ENCODE peak calls at places on chromosomes 6 and 20, in eight cellular contexts. Q, N, J, C, D, Z, O and F are unnamed samples.

GRCh38 chr6:37242429-37243052 is 15.0 kb upstream of the TBC1D22B start:
- DNase-seq in C (no peak), J (peak; percentile 82), Q (peak; percentile 77), O (no peak), N (peak; percentile 97), Z (no peak), D (no peak), F (peak; percentile 82)

GRCh38 chr6:160300076-160300695 is 41.6 kb upstream of the SLC22A2 start:
- DNase-seq in D (peak; percentile 34), Z (no peak), Q (peak; percentile 9), O (no peak), N (no peak), C (no peak), J (peak; percentile 28), F (no peak)

GRCh38 chr20:4925842-4926530 is 75.3 kb downstream of the SLC23A2 start:
- DNase-seq in C (no peak), Q (no peak), N (peak; percentile 96), J (no peak), Z (no peak), D (no peak), O (no peak), F (no peak)

GRCh38 chr6:151548201-151548600 is 54.4 kb downstream of the CCDC170 start:
- DNase-seq in Z (no peak), J (no peak), Q (no peak), O (no peak), D (no peak), N (no peak), C (no peak), F (no peak)

GRCh38 chr6:116877743-116878142 is 701 bp downstream of the RFX6 start:
- DNase-seq in C (no peak), Z (peak; percentile 6), O (no peak), Q (no peak), J (no peak), N (no peak), D (peak; percentile 43), F (no peak)

GRCh38 chr6:35737413-35738211 is 780 bp downstream of the ARMC12 start:
- DNase-seq in O (no peak), N (peak; percentile 77), J (peak; percentile 87), Z (peak; percentile 79), D (peak; percentile 36), C (no peak), Q (peak; percentile 72), F (peak; percentile 65)

GRCh38 chr20:10411673-10412072 is 22.3 kb downstream of the MKKS start:
- DNase-seq in Q (no peak), D (no peak), Z (no peak), C (no peak), J (no peak), N (no peak), O (no peak), F (no peak)

GRCh38 chr6:10300071-10300470 is 114.8 kb downstream of the TFAP2A start:
- DNase-seq in D (no peak), N (no peak), C (no peak), O (no peak), Z (no peak), Q (no peak), J (no peak), F (peak; percentile 12)

GRCh38 chr20:14878676-14879019 is 541.2 kb upstream of the FLRT3 start:
- DNase-seq in Z (no peak), D (no peak), C (no peak), Q (no peak), J (no peak), N (no peak), O (no peak), F (no peak)

GRCh38 chr6:169959129-169960002 is 207.9 kb downstream of the ERMARD start:
- DNase-seq in D (peak; percentile 32), Z (peak; percentile 32), J (no peak), N (peak; percentile 26), C (no peak), Q (no peak), O (no peak), F (no peak)

GRCh38 chr20:44908987-44909871 is 631 bp upstream of the PABPC1L start:
- DNase-seq in O (no peak), D (no peak), N (no peak), J (no peak), Q (no peak), C (no peak), Z (no peak), F (no peak)

GRCh38 chr6:15441215-15441868 is 195.5 kb downstream of the JARID2 start:
- DNase-seq in N (peak; percentile 63), Q (peak; percentile 50), D (peak; percentile 78), Z (peak; percentile 70), O (no peak), J (peak; percentile 65), C (no peak), F (peak; percentile 19)

GRCh38 chr6:28948782-28949486 is 25.1 kb upstream of the TRIM27 start:
- DNase-seq in N (no peak), J (peak; percentile 66), Z (no peak), O (no peak), Q (no peak), C (no peak), D (no peak), F (no peak)

GRCh38 chr6:43399932-43400487 is 27.3 kb upstream of the ABCC10 start:
- DNase-seq in Q (no peak), C (no peak), O (no peak), N (no peak), D (no peak), Z (no peak), J (no peak), F (no peak)

GRCh38 chr20:51631011-51631950 is 88.8 kb upstream of the NFATC2 start:
- DNase-seq in N (peak; percentile 100), Z (peak; percentile 44), J (peak; percentile 28), Q (no peak), O (no peak), C (no peak), D (no peak), F (peak; percentile 91)

DNA sequence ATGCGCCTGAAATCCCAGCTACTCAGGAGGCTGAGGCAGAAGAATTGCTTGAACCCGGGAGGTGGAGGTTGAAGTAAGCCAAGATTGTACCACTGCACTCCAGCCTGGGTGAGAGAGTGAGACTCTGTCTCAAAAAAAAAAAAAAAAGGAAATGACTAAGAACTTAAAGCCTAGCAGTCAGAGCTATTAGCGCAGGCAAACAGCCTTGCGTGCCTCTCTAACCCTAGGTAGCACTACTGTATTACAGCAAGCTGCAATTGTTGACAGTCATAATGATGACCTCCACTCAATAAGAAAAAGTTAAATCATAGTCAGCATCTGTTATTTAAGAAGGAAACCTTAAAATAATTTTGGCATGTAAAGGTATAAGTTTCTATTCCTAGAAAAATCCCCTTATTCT is 14.4 kb downstream of the GSS start:
- DNase-seq in N (peak; percentile 53), Z (no peak), D (no peak), C (no peak), Q (no peak), O (no peak), J (no peak), F (no peak)
- H3K4me2 ChIP-seq in N (peak overlapping the region; percentile 4), Z (no peak overlapping the region), D (no peak overlapping the region), C (no peak overlapping the region), Q (no peak overlapping the region), O (no peak overlapping the region), J (no peak overlapping the region), F (no peak overlapping the region)

DNA sequence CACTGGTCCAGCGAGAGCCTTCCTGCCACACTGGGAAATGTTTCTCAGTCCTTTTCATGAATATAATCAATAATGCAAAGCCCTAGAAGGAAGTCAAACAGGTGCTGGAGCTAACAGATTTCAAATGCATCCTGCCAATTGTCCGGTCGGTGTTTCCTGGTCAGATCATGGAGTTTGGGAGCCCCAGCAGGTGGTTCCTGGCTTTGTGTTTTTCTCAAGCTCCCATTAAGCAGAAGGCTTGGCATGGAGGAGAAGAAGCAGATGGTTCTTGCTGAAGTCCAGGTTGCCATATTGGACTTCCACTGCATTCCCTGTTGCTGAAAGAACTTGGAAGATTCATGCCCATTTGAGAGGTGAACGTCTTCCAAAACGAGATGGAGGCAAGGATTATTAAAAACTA is 68.6 kb downstream of the GFOD1 start:
- DNase-seq in O (no peak), C (no peak), N (peak; percentile 90), J (no peak), Z (no peak), Q (no peak), D (no peak), F (no peak)
- H3K4me1 ChIP-seq in O (peaks cover 13% of the 10 kb centered on the region), C (peaks cover 13% of the 10 kb centered on the region), N (peaks cover 44% of the 10 kb centered on the region), J (peaks cover 44% of the 10 kb centered on the region), Z (peaks cover 29% of the 10 kb centered on the region), Q (no peaks in the 10 kb centered on the region), D (peaks cover 26% of the 10 kb centered on the region), F (no peaks in the 10 kb centered on the region)

GRCh38 chr20:50187403-50188051 is 3.1 kb upstream of the CEBPB start:
- DNase-seq in C (no peak), Q (peak; percentile 73), Z (no peak), N (no peak), O (no peak), D (peak; percentile 46), J (peak; percentile 77), F (no peak)

GRCh38 chr20:50186987-50187402 is 3.6 kb upstream of the CEBPB start:
- DNase-seq in N (no peak), O (no peak), Z (no peak), J (peak; percentile 47), D (no peak), C (no peak), Q (no peak), F (no peak)

GRCh38 chr20:50188287-50188688 is 2.3 kb upstream of the CEBPB start:
- DNase-seq in Z (no peak), C (no peak), J (no peak), D (no peak), O (no peak), Q (no peak), N (no peak), F (no peak)

GRCh38 chr20:50185426-50185825 is 5.2 kb upstream of the CEBPB start:
- DNase-seq in D (no peak), Q (no peak), C (no peak), O (no peak), J (no peak), Z (no peak), N (no peak), F (no peak)

GRCh38 chr20:50186151-50186885 is 4.3 kb upstream of the CEBPB start:
- DNase-seq in C (no peak), Q (peak; percentile 72), J (peak; percentile 89), D (peak; percentile 96), N (peak; percentile 72), Z (peak; percentile 83), O (peak; percentile 84), F (peak; percentile 82)
- TF ChIP-seq POLR2AphosphoS5 in C (no peak), Q (no peak), J (no peak), D (no peak), N (no peak), Z (no peak), O (no peak), F (no peak)

DNA sequence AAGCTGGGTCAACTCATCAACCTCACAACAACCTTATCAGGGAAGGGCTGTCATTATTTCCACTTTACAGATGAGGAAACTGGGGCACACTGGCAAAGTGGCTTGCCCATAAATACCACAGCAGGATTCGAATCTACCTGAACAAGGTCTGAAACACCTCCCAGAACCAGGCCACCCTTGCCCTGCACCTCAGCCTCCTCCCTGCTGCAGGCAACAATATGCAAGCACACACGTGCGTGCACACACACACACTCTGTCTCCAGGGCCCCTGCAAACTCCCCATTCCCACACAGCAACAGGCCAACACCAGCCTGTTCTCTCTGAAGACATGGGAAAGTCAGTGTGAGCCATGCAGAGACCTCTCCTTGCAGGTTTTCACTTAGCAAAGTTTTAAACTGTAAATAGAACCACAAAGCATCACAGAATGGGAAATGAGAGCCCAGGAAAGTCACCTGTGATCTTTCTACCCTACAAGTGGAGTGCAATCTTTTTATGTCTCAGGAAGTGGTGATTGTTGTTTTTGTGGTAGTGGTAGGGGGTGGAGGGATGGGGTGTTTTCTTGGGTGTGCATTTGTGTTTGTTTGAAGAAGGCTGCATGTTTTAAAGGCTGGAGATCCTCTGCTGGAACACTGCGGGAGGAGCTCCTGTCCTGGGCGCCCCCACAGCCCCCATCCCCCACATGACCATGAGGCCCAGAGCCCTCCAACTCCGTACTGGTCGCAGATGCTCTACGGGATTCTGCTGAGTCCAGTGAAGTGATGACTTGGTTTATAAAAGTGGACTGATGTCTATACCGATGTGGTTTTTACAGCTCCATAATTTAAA is 27.5 kb downstream of the BFSP1 start:
- DNase-seq in C (no peak), Z (no peak), N (no peak), D (no peak), O (no peak), J (no peak), Q (no peak), F (no peak)
- H3K4me2 ChIP-seq in C (no peak overlapping the region), Z (no peak overlapping the region), N (no peak overlapping the region), D (no peak overlapping the region), O (no peak overlapping the region), J (no peak overlapping the region), Q (no peak overlapping the region), F (no peak overlapping the region)